ENCODE peak calls at places on chromosomes 5 and 9, in seven cellular contexts. One of them, this sample, is unnamed.

GRCh38 chr5:122352331-122352730 is 40.3 kb downstream of the SNCAIP start:
- DNase-seq in left cardiac atrium: no peak
- DNase-seq in midbrain: no peak
- DNase-seq in Calu3: no peak
- DNase-seq in stimulated activated CD4-positive, alpha-beta T cell treated with anti-CD3 and anti-CD28 coated beads, Interleukin-15, amount 100 ng/mL, for 1 hour: no peak
- DNase-seq in NCI-H2171 treated with DMSO at 0.1 percent for 48 hours: no peak
- DNase-seq in upper lobe of right lung: no peak
- DNase-seq in this sample: no peak

GRCh38 chr5:121596882-121597281 is 254.8 kb upstream of the FTMT start:
- DNase-seq in left cardiac atrium: no peak
- DNase-seq in midbrain: no peak
- DNase-seq in Calu3: no peak
- DNase-seq in stimulated activated CD4-positive, alpha-beta T cell treated with anti-CD3 and anti-CD28 coated beads, Interleukin-15, amount 100 ng/mL, for 1 hour: no peak
- DNase-seq in NCI-H2171 treated with DMSO at 0.1 percent for 48 hours: no peak
- DNase-seq in upper lobe of right lung: no peak
- DNase-seq in this sample: no peak

GRCh38 chr5:87411586-87412416 is 929 bp downstream of the CCNH start:
- DNase-seq in left cardiac atrium: peak
- DNase-seq in midbrain: peak
- DNase-seq in Calu3: no peak
- DNase-seq in stimulated activated CD4-positive, alpha-beta T cell treated with anti-CD3 and anti-CD28 coated beads, Interleukin-15, amount 100 ng/mL, for 1 hour: no peak
- DNase-seq in NCI-H2171 treated with DMSO at 0.1 percent for 48 hours: peak
- DNase-seq in upper lobe of right lung: no peak
- DNase-seq in this sample: no peak

GRCh38 chr9:89434636-89435314 is 63.1 kb downstream of the SEMA4D start:
- DNase-seq in left cardiac atrium: no peak
- DNase-seq in midbrain: no peak
- DNase-seq in Calu3: no peak
- DNase-seq in stimulated activated CD4-positive, alpha-beta T cell treated with anti-CD3 and anti-CD28 coated beads, Interleukin-15, amount 100 ng/mL, for 1 hour: no peak
- DNase-seq in NCI-H2171 treated with DMSO at 0.1 percent for 48 hours: no peak
- DNase-seq in upper lobe of right lung: no peak
- DNase-seq in this sample: no peak

GRCh38 chr5:96692436-96692835 is 30.3 kb downstream of the CAST start:
- DNase-seq in left cardiac atrium: no peak
- DNase-seq in midbrain: no peak
- DNase-seq in Calu3: no peak
- DNase-seq in stimulated activated CD4-positive, alpha-beta T cell treated with anti-CD3 and anti-CD28 coated beads, Interleukin-15, amount 100 ng/mL, for 1 hour: no peak
- DNase-seq in NCI-H2171 treated with DMSO at 0.1 percent for 48 hours: no peak
- DNase-seq in upper lobe of right lung: no peak
- DNase-seq in this sample: no peak

GRCh38 chr5:6820851-6821479 is 107.7 kb downstream of the TENT4A start:
- DNase-seq in left cardiac atrium: no peak
- DNase-seq in midbrain: no peak
- DNase-seq in Calu3: peak
- DNase-seq in stimulated activated CD4-positive, alpha-beta T cell treated with anti-CD3 and anti-CD28 coated beads, Interleukin-15, amount 100 ng/mL, for 1 hour: peak
- DNase-seq in NCI-H2171 treated with DMSO at 0.1 percent for 48 hours: peak
- DNase-seq in upper lobe of right lung: no peak
- DNase-seq in this sample: peak

GRCh38 chr5:79401216-79401615 is 112.7 kb downstream of the HOMER1 start:
- DNase-seq in left cardiac atrium: no peak
- DNase-seq in midbrain: no peak
- DNase-seq in Calu3: no peak
- DNase-seq in stimulated activated CD4-positive, alpha-beta T cell treated with anti-CD3 and anti-CD28 coated beads, Interleukin-15, amount 100 ng/mL, for 1 hour: no peak
- DNase-seq in NCI-H2171 treated with DMSO at 0.1 percent for 48 hours: no peak
- DNase-seq in upper lobe of right lung: no peak
- DNase-seq in this sample: no peak

GRCh38 chr5:135089912-135090311 is 55.9 kb upstream of the PITX1 start:
- DNase-seq in left cardiac atrium: no peak
- DNase-seq in midbrain: no peak
- DNase-seq in Calu3: no peak
- DNase-seq in stimulated activated CD4-positive, alpha-beta T cell treated with anti-CD3 and anti-CD28 coated beads, Interleukin-15, amount 100 ng/mL, for 1 hour: no peak
- DNase-seq in NCI-H2171 treated with DMSO at 0.1 percent for 48 hours: no peak
- DNase-seq in upper lobe of right lung: no peak
- DNase-seq in this sample: no peak

GRCh38 chr9:116087246-116087645 is 66.3 kb upstream of the PAPPA start:
- DNase-seq in left cardiac atrium: peak
- DNase-seq in midbrain: peak
- DNase-seq in Calu3: no peak
- DNase-seq in stimulated activated CD4-positive, alpha-beta T cell treated with anti-CD3 and anti-CD28 coated beads, Interleukin-15, amount 100 ng/mL, for 1 hour: no peak
- DNase-seq in NCI-H2171 treated with DMSO at 0.1 percent for 48 hours: peak
- DNase-seq in upper lobe of right lung: peak
- DNase-seq in this sample: no peak

GRCh38 chr9:38066907-38067610 is 2.0 kb downstream of the SHB start:
- DNase-seq in left cardiac atrium: peak
- DNase-seq in midbrain: no peak
- DNase-seq in Calu3: no peak
- DNase-seq in stimulated activated CD4-positive, alpha-beta T cell treated with anti-CD3 and anti-CD28 coated beads, Interleukin-15, amount 100 ng/mL, for 1 hour: no peak
- DNase-seq in NCI-H2171 treated with DMSO at 0.1 percent for 48 hours: peak
- DNase-seq in upper lobe of right lung: peak
- DNase-seq in this sample: no peak

GRCh38 chr5:53631251-53631650 is 70.8 kb downstream of the NDUFS4 start:
- DNase-seq in left cardiac atrium: no peak
- DNase-seq in midbrain: no peak
- DNase-seq in Calu3: no peak
- DNase-seq in stimulated activated CD4-positive, alpha-beta T cell treated with anti-CD3 and anti-CD28 coated beads, Interleukin-15, amount 100 ng/mL, for 1 hour: no peak
- DNase-seq in NCI-H2171 treated with DMSO at 0.1 percent for 48 hours: no peak
- DNase-seq in upper lobe of right lung: no peak
- DNase-seq in this sample: no peak

GRCh38 chr5:135313946-135314345 is 85.1 kb downstream of the MACROH2A1 start:
- DNase-seq in left cardiac atrium: no peak
- DNase-seq in midbrain: no peak
- DNase-seq in Calu3: no peak
- DNase-seq in stimulated activated CD4-positive, alpha-beta T cell treated with anti-CD3 and anti-CD28 coated beads, Interleukin-15, amount 100 ng/mL, for 1 hour: no peak
- DNase-seq in NCI-H2171 treated with DMSO at 0.1 percent for 48 hours: no peak
- DNase-seq in upper lobe of right lung: no peak
- DNase-seq in this sample: no peak

GRCh38 chr9:81832571-81833285 is 95.5 kb upstream of the SPATA31D4 start:
- DNase-seq in left cardiac atrium: no peak
- DNase-seq in midbrain: no peak
- DNase-seq in Calu3: no peak
- DNase-seq in stimulated activated CD4-positive, alpha-beta T cell treated with anti-CD3 and anti-CD28 coated beads, Interleukin-15, amount 100 ng/mL, for 1 hour: no peak
- DNase-seq in NCI-H2171 treated with DMSO at 0.1 percent for 48 hours: no peak
- DNase-seq in upper lobe of right lung: no peak
- DNase-seq in this sample: no peak

GRCh38 chr5:178450121-178450631 is 140.0 kb downstream of the COL23A1 start:
- DNase-seq in left cardiac atrium: no peak
- DNase-seq in midbrain: no peak
- DNase-seq in Calu3: no peak
- DNase-seq in stimulated activated CD4-positive, alpha-beta T cell treated with anti-CD3 and anti-CD28 coated beads, Interleukin-15, amount 100 ng/mL, for 1 hour: no peak
- DNase-seq in NCI-H2171 treated with DMSO at 0.1 percent for 48 hours: no peak
- DNase-seq in upper lobe of right lung: no peak
- DNase-seq in this sample: no peak

GRCh38 chr5:167814828-167815227 is 476.6 kb upstream of the WWC1 start:
- DNase-seq in left cardiac atrium: no peak
- DNase-seq in midbrain: no peak
- DNase-seq in Calu3: no peak
- DNase-seq in stimulated activated CD4-positive, alpha-beta T cell treated with anti-CD3 and anti-CD28 coated beads, Interleukin-15, amount 100 ng/mL, for 1 hour: no peak
- DNase-seq in NCI-H2171 treated with DMSO at 0.1 percent for 48 hours: no peak
- DNase-seq in upper lobe of right lung: no peak
- DNase-seq in this sample: no peak

GRCh38 chr5:181261320-181262085 is 560 bp upstream of the TRIM52 start:
- DNase-seq in left cardiac atrium: peak
- DNase-seq in midbrain: no peak
- DNase-seq in Calu3: peak
- DNase-seq in stimulated activated CD4-positive, alpha-beta T cell treated with anti-CD3 and anti-CD28 coated beads, Interleukin-15, amount 100 ng/mL, for 1 hour: peak
- DNase-seq in NCI-H2171 treated with DMSO at 0.1 percent for 48 hours: no peak
- DNase-seq in upper lobe of right lung: peak
- DNase-seq in this sample: peak

GRCh38 chr9:116152390-116152789 is 1.2 kb upstream of the PAPPA start:
- DNase-seq in left cardiac atrium: no peak
- DNase-seq in midbrain: peak
- DNase-seq in Calu3: no peak
- DNase-seq in stimulated activated CD4-positive, alpha-beta T cell treated with anti-CD3 and anti-CD28 coated beads, Interleukin-15, amount 100 ng/mL, for 1 hour: no peak
- DNase-seq in NCI-H2171 treated with DMSO at 0.1 percent for 48 hours: peak
- DNase-seq in upper lobe of right lung: no peak
- DNase-seq in this sample: no peak

GRCh38 chr5:73370620-73371583 is 77.7 kb downstream of the FOXD1 start:
- DNase-seq in left cardiac atrium: no peak
- DNase-seq in midbrain: no peak
- DNase-seq in Calu3: peak
- DNase-seq in stimulated activated CD4-positive, alpha-beta T cell treated with anti-CD3 and anti-CD28 coated beads, Interleukin-15, amount 100 ng/mL, for 1 hour: no peak
- DNase-seq in NCI-H2171 treated with DMSO at 0.1 percent for 48 hours: no peak
- DNase-seq in upper lobe of right lung: no peak
- DNase-seq in this sample: no peak

GRCh38 chr5:95083606-95084005 is 201.3 kb downstream of the MCTP1 start:
- DNase-seq in left cardiac atrium: no peak
- DNase-seq in midbrain: no peak
- DNase-seq in Calu3: no peak
- DNase-seq in stimulated activated CD4-positive, alpha-beta T cell treated with anti-CD3 and anti-CD28 coated beads, Interleukin-15, amount 100 ng/mL, for 1 hour: no peak
- DNase-seq in NCI-H2171 treated with DMSO at 0.1 percent for 48 hours: no peak
- DNase-seq in upper lobe of right lung: no peak
- DNase-seq in this sample: no peak

GRCh38 chr9:93891050-93891449 is 64.1 kb downstream of the BARX1 start:
- DNase-seq in left cardiac atrium: no peak
- DNase-seq in midbrain: no peak
- DNase-seq in Calu3: no peak
- DNase-seq in stimulated activated CD4-positive, alpha-beta T cell treated with anti-CD3 and anti-CD28 coated beads, Interleukin-15, amount 100 ng/mL, for 1 hour: no peak
- DNase-seq in NCI-H2171 treated with DMSO at 0.1 percent for 48 hours: no peak
- DNase-seq in upper lobe of right lung: no peak
- DNase-seq in this sample: no peak

GRCh38 chr5:69493235-69493925 is 790 bp downstream of the OCLN start:
- DNase-seq in left cardiac atrium: peak
- DNase-seq in midbrain: no peak
- DNase-seq in Calu3: peak
- DNase-seq in stimulated activated CD4-positive, alpha-beta T cell treated with anti-CD3 and anti-CD28 coated beads, Interleukin-15, amount 100 ng/mL, for 1 hour: no peak
- DNase-seq in NCI-H2171 treated with DMSO at 0.1 percent for 48 hours: no peak
- DNase-seq in upper lobe of right lung: peak
- DNase-seq in this sample: peak

GRCh38 chr9:111175350-111175749 is 137.1 kb upstream of the LPAR1 start:
- DNase-seq in left cardiac atrium: no peak
- DNase-seq in midbrain: no peak
- DNase-seq in Calu3: no peak
- DNase-seq in stimulated activated CD4-positive, alpha-beta T cell treated with anti-CD3 and anti-CD28 coated beads, Interleukin-15, amount 100 ng/mL, for 1 hour: no peak
- DNase-seq in NCI-H2171 treated with DMSO at 0.1 percent for 48 hours: no peak
- DNase-seq in upper lobe of right lung: no peak
- DNase-seq in this sample: no peak

GRCh38 chr5:67014957-67015400 is 181.6 kb downstream of the CD180 start:
- DNase-seq in left cardiac atrium: no peak
- DNase-seq in midbrain: no peak
- DNase-seq in Calu3: no peak
- DNase-seq in stimulated activated CD4-positive, alpha-beta T cell treated with anti-CD3 and anti-CD28 coated beads, Interleukin-15, amount 100 ng/mL, for 1 hour: no peak
- DNase-seq in NCI-H2171 treated with DMSO at 0.1 percent for 48 hours: no peak
- DNase-seq in upper lobe of right lung: no peak
- DNase-seq in this sample: no peak